ENCODE peak calls at places on chromosomes 4 and X, in four cellular contexts. E is RWPE1, O is lower lobe of right lung, F is AG09309. Q is an unnamed sample.

GRCh38 chr4:72112514-72113156 is 80.8 kb downstream of the NPFFR2 start:
- DNase-seq in E (peak), O (no peak), F (no peak), Q (no peak)

GRCh38 chrX:128931071-128931470 is 592.2 kb downstream of the SMARCA1 start:
- DNase-seq in E (no peak), O (no peak), F (no peak), Q (no peak)

GRCh38 chr4:130029442-130029841 is 933.5 kb downstream of the C4orf33 start:
- DNase-seq in E (no peak), O (no peak), F (no peak), Q (no peak)

GRCh38 chr4:83151645-83152044 is 37.1 kb upstream of the PLAC8 start:
- DNase-seq in E (no peak), O (no peak), F (no peak), Q (no peak)

GRCh38 chr4:102388636-102389035 is 43.4 kb upstream of the SLC39A8 start:
- DNase-seq in E (no peak), O (no peak), F (no peak), Q (no peak)

GRCh38 chr4:65600656-65601055 is 69.6 kb downstream of the EPHA5 start:
- DNase-seq in E (no peak), O (no peak), F (no peak), Q (no peak)

GRCh38 chr4:69995526-69996016 is at the start of gene STATH:
- DNase-seq in E (peak), O (no peak), F (no peak), Q (no peak)

GRCh38 chrX:96563663-96564062 is 121.0 kb upstream of the DIAPH2 start:
- DNase-seq in E (no peak), O (no peak), F (peak), Q (no peak)

GRCh38 chr4:105683038-105683437 is 25.5 kb downstream of the INTS12 start:
- DNase-seq in E (no peak), O (peak), F (no peak), Q (no peak)

GRCh38 chrX:67693928-67694327 is 150.1 kb downstream of the AR start:
- DNase-seq in E (no peak), O (no peak), F (no peak), Q (no peak)

GRCh38 chrX:48468247-48468671 is 1.8 kb downstream of the SLC38A5 start:
- DNase-seq in E (no peak), O (no peak), F (no peak), Q (no peak)

GRCh38 chr4:123553733-123554132 is 157.1 kb downstream of the SPRY1 start:
- DNase-seq in E (no peak), O (no peak), F (no peak), Q (no peak)

GRCh38 chrX:3142259-3143042 is 101.2 kb downstream of the ARSF start:
- DNase-seq in E (no peak), O (no peak), F (no peak), Q (no peak)

GRCh38 chr4:97525236-97525635 is 618.0 kb downstream of the STPG2 start:
- DNase-seq in E (no peak), O (no peak), F (no peak), Q (no peak)

GRCh38 chr4:15897577-15897976 is 41.0 kb downstream of the FGFBP1 start:
- DNase-seq in E (no peak), O (no peak), F (no peak), Q (no peak)

GRCh38 chrX:138885886-138886285 is 174.4 kb upstream of the FGF13 start:
- DNase-seq in E (no peak), O (no peak), F (no peak), Q (no peak)

GRCh38 chrX:46589977-46590723 is 16.6 kb downstream of the CHST7 start:
- DNase-seq in E (no peak), O (no peak), F (peak), Q (no peak)

GRCh38 chrX:95290455-95290854 is 1394.2 kb upstream of the DIAPH2 start:
- DNase-seq in E (no peak), O (no peak), F (no peak), Q (no peak)

GRCh38 chrX:23964177-23964576 is 56.4 kb downstream of the CXorf58 start:
- DNase-seq in E (no peak), O (no peak), F (no peak), Q (no peak)

GRCh38 chr4:152587127-152587526 is 51.2 kb upstream of the FBXW7 start:
- DNase-seq in E (no peak), O (no peak), F (no peak), Q (no peak)

GRCh38 chr4:56158483-56158882 is 209.7 kb downstream of the CEP135 start:
- DNase-seq in E (no peak), O (no peak), F (no peak), Q (no peak)

GRCh38 chr4:52577285-52577968 is 81.7 kb downstream of the USP46 start:
- DNase-seq in E (peak), O (no peak), F (peak), Q (no peak)

GRCh38 chrX:119406739-119407138 is 7.6 kb downstream of the SLC25A43 start:
- DNase-seq in E (no peak), O (no peak), F (no peak), Q (no peak)

GRCh38 chrX:114841051-114841450 is 176.4 kb downstream of the IL13RA2 start:
- DNase-seq in E (no peak), O (no peak), F (peak), Q (no peak)

GRCh38 chrX:94058728-94059382 is 384.8 kb downstream of the FAM133A start:
- DNase-seq in E (peak), O (no peak), F (no peak), Q (peak)

GRCh38 chr4:6909113-6909969 is at the start of gene TBC1D14:
- DNase-seq in E (peak), O (peak), F (no peak), Q (peak)

GRCh38 chr4:6908397-6909112 is 1.1 kb upstream of the TBC1D14 start:
- DNase-seq in E (no peak), O (no peak), F (no peak), Q (no peak)

GRCh38 chr4:6910960-6911874 is 1.6 kb downstream of the TBC1D14 start:
- DNase-seq in E (no peak), O (no peak), F (no peak), Q (no peak)

GRCh38 chr4:6909970-6910339 is 329 bp downstream of the TBC1D14 start:
- DNase-seq in E (no peak), O (peak), F (no peak), Q (peak)

GRCh38 chr4:6910340-6910959 is 824 bp downstream of the TBC1D14 start:
- DNase-seq in E (no peak), O (no peak), F (no peak), Q (no peak)
- TF ChIP-seq CTCF in E (no peak), O (no peak), F (peak), Q (no peak)

DNA sequence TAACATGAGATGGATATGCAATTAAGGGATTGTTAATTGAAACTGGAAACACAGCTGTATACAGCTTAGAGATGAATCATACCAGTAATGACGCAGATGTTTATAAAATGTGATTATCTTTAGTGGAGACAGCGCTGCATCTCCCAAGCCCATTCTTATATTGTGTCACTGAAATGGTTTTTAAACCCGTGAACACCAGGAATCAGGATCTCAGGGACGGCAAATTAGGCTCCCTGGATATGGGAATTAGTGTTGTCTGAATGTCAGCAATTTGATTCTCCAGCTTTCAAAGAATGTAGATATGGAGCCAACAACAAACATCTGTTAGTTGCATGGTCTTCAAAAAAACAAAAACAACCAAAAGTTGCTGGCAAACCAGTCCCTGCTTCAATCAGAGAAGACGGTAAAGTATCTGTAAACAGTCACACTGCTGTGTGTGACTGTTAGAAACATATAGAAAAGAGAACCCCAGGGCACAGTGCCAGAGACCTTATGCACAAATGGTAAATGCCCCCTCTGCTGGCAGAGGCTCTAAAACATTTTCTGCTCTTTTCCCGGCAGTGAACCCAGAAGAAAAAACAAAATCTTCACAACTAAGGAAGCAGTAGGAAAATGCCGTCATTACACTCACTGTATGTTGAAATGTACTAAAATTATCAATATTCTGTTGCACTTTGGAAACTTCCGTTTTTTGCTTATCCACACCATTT is 351.9 kb upstream of the FTHL17 start:
- DNase-seq in E (peak), O (no peak), F (no peak), Q (peak)
- TF ChIP-seq CTCF in E (no peak), O (no peak), F (peak), Q (no peak)

GRCh38 chrX:117743469-117744251 is 372.9 kb downstream of the KLHL13 start:
- DNase-seq in E (no peak), O (no peak), F (no peak), Q (peak)
- TF ChIP-seq CTCF in E (no peak), O (no peak), F (peak), Q (peak)

DNA sequence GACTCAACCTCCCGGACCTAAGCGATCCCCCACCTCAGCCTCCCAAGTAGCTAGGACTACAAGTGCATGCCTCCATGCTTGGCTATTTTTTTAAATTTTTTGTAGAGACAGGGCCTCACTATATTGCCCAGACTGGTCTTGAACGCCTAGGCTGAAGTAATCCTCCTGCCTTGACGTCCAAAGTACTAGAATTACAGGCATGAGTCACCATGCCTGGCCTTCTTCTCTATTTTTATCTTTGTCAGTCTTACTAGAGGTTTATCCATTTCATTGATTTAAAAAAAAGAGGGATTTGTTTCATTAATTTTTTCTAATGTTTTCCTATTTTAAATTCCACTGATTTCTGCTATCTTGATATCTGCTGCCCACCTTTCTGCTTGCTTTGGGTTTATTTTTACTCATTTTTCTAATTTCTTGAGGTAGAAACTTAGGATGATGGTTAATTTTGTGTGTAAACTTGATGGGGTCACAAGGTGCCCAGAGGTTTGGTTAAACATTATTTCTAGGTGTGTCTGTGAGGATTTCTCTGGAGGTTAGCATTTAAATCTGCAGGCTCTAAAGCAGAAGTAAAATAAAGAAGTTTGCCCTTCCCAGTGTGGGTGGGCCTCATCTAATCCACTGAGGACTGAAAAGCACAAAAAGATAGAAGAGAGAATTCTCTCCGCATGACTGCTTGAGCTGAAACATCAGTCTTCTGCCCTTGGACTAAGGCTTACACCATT is 116.2 kb upstream of the DCLK2 start:
- DNase-seq in E (no peak), O (no peak), F (no peak), Q (no peak)
- TF ChIP-seq CTCF in E (no peak), O (no peak), F (no peak), Q (no peak)

DNA sequence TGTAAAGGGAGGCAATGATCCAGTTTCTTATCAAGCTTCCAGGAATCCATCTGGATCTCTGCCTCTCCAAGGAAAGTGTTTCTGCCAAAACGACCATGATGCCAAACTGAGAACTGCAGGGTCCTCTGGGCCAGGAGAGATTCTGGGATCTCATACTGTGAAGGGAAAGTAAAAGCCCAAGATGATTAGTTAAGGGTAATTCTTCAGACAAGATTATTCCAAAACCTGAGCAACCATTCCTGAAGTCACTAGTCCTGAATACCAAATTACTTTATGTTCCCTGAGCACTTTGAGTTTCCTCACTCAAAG is 42.0 kb downstream of the SRPX2 start:
- DNase-seq in E (no peak), O (no peak), F (no peak), Q (no peak)
- TF ChIP-seq CTCF in E (no peak), O (no peak), F (no peak), Q (peak)

GRCh38 chr4:99058228-99058627 is 30.4 kb downstream of the ADH5 start:
- DNase-seq in E (no peak), O (no peak), F (no peak), Q (no peak)
- TF ChIP-seq CTCF in E (no peak), O (no peak), F (no peak), Q (no peak)

GRCh38 chr4:138831943-138832342 is 183.6 kb upstream of the NOCT start:
- DNase-seq in E (no peak), O (no peak), F (no peak), Q (no peak)
- TF ChIP-seq CTCF in E (no peak), O (no peak), F (peak), Q (no peak)

GRCh38 chr4:7226993-7227392 is 34.7 kb downstream of the SORCS2 start:
- DNase-seq in E (no peak), O (peak), F (no peak), Q (no peak)
- TF ChIP-seq CTCF in E (no peak), O (no peak), F (no peak), Q (no peak)

GRCh38 chr4:183360161-183360919 is 38.1 kb upstream of the CLDN24 start:
- DNase-seq in E (no peak), O (no peak), F (no peak), Q (no peak)

GRCh38 chr4:183366436-183366835 is 44.2 kb upstream of the CLDN24 start:
- DNase-seq in E (no peak), O (no peak), F (no peak), Q (no peak)

GRCh38 chr4:183364025-183364424 is 41.8 kb upstream of the CLDN24 start:
- DNase-seq in E (no peak), O (no peak), F (no peak), Q (no peak)

GRCh38 chr4:183362036-183362435 is 39.8 kb upstream of the CLDN24 start:
- DNase-seq in E (no peak), O (no peak), F (no peak), Q (no peak)

GRCh38 chr4:183362916-183363542 is 40.8 kb upstream of the CLDN24 start:
- DNase-seq in E (no peak), O (no peak), F (no peak), Q (peak)
- TF ChIP-seq CTCF in E (no peak), O (no peak), F (peak), Q (no peak)